ENCODE peak calls at places on chromosomes 4 and X, in nine cellular contexts. X is right lobe of liver, F is osteoblast, A is Caco-2, O is left ventricle myocardium inferior, Q is aorta, Y is small intestine, W is PC-9, R is transverse colon. N is an unnamed sample. For H3K4me1, the result is how much of the 10 kb centered on the place peaks cover.

GRCh38 chrX:41131766-41132165 is 46.5 kb downstream of the USP9X start:
- DNase-seq in Q (no peak), O (no peak), W (no peak), F (no peak), A (no peak), X (no peak), Y (no peak), R (no peak), N (no peak)

GRCh38 chr4:10655968-10656367 is 28.6 kb downstream of the CLNK start:
- DNase-seq in W (peak), Y (no peak), F (no peak), O (no peak), A (no peak), R (no peak), X (no peak), Q (no peak), N (no peak)

GRCh38 chr4:77308843-77309242 is 151.8 kb downstream of the CCNG2 start:
- DNase-seq in O (no peak), Q (no peak), X (no peak), F (peak), A (peak), W (no peak), R (no peak), Y (peak), N (no peak)

GRCh38 chr4:20773144-20773997 is 73.1 kb downstream of the PACRGL start:
- DNase-seq in Q (no peak), Y (peak), A (peak), O (no peak), X (no peak), R (peak), W (no peak), F (no peak), N (peak)

GRCh38 chr4:133588306-133588705 is 439.2 kb downstream of the PCDH10 start:
- DNase-seq in R (no peak), X (no peak), O (no peak), F (no peak), W (no peak), A (no peak), Y (no peak), Q (no peak), N (no peak)

GRCh38 chr4:170229021-170229420 is 139.3 kb upstream of the AADAT start:
- DNase-seq in A (no peak), F (no peak), O (no peak), Q (no peak), Y (no peak), X (no peak), W (no peak), R (no peak), N (no peak)

GRCh38 chr4:100240008-100240407 is 49.7 kb upstream of the DDIT4L start:
- DNase-seq in A (no peak), O (peak), R (no peak), X (no peak), W (no peak), Y (no peak), F (no peak), Q (no peak), N (no peak)

GRCh38 chrX:11341274-11342256 is 48.4 kb downstream of the AMELX start:
- DNase-seq in W (no peak), F (peak), Y (no peak), R (peak), O (peak), Q (peak), X (peak), A (no peak), N (no peak)

GRCh38 chr4:155952546-155952945 is 1.1 kb downstream of the CTSO start:
- DNase-seq in R (no peak), F (peak), Q (no peak), W (no peak), Y (no peak), X (no peak), O (no peak), A (no peak), N (no peak)

GRCh38 chr4:120524237-120524636 is 398.3 kb downstream of the PRDM5 start:
- DNase-seq in Y (no peak), X (no peak), O (no peak), A (no peak), R (no peak), Q (no peak), F (no peak), W (no peak), N (peak)

GRCh38 chr4:71709961-71710360 is 73.9 kb downstream of the GC start:
- DNase-seq in Q (no peak), W (no peak), F (no peak), A (no peak), X (no peak), O (no peak), Y (no peak), R (peak), N (no peak)

GRCh38 chrX:119693996-119694451 is 1.1 kb upstream of the SEPTIN6 start:
- DNase-seq in Q (no peak), X (no peak), Y (no peak), W (no peak), F (no peak), R (peak), A (no peak), O (no peak), N (no peak)
- H3K4me3 ChIP-seq in Q (no peak), X (peak), Y (no peak), W (no peak), F (no peak), R (no peak), A (no peak), O (peak), N (peak)

DNA sequence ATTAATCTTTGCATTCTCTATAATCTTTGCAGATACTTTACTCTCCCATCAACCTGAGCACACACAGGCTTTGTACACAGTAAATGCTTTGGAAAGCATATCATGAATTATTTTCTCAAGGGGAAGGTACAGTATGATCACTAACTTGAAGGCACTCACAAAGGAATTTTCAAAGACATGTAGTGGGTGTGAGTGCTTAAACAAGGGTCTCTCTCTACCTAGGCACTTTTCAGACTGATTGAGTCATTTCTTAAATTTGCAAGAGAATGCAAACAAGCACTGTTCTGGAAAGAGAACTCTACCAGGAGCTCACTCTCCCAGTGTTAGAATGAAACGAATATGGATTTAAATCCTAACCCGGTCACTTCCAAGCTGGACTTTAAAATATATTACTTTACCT is 85.7 kb downstream of the MAML3 start:
- DNase-seq in W (no peak), X (no peak), O (no peak), A (no peak), Q (no peak), R (no peak), Y (no peak), F (no peak), N (no peak)
- H3K4me1 ChIP-seq in W (under half), X (under half), O (under half), A (under half), Q (under half), R (under half), Y (under half), F (under half), N (under half)

GRCh38 chrX:153667281-153667831 is 6.3 kb downstream of the PNCK start:
- DNase-seq in F (peak), Q (peak), X (no peak), W (no peak), R (no peak), A (no peak), O (no peak), Y (no peak), N (no peak)

GRCh38 chrX:153665726-153666306 is 7.8 kb downstream of the PNCK start:
- DNase-seq in R (no peak), W (no peak), A (no peak), Y (no peak), O (no peak), X (no peak), Q (peak), F (peak), N (no peak)

GRCh38 chrX:153668423-153669173 is 5.0 kb downstream of the PNCK start:
- DNase-seq in F (peak), X (peak), R (no peak), A (no peak), Y (no peak), Q (peak), O (no peak), W (no peak), N (no peak)

GRCh38 chrX:153669174-153669890 is 4.3 kb downstream of the PNCK start:
- DNase-seq in A (no peak), F (peak), W (no peak), X (peak), R (no peak), Q (peak), O (no peak), Y (no peak), N (no peak)

GRCh38 chrX:153667931-153668396 is 5.6 kb downstream of the PNCK start:
- DNase-seq in R (peak), Q (peak), A (peak), Y (peak), W (peak), F (peak), O (peak), X (peak), N (no peak)
- H3K4me3 ChIP-seq in R (no peak), Q (no peak), A (peak), Y (no peak), W (no peak), F (no peak), O (no peak), X (no peak), N (no peak)

GRCh38 chrX:2712428-2712827 is 21.3 kb downstream of the CD99 start:
- DNase-seq in A (no peak), Y (no peak), F (no peak), X (no peak), O (no peak), R (no peak), Q (no peak), W (no peak), N (no peak)
- H3K4me1 ChIP-seq in A (under half), Y (under half), F (under half), X (under half), O (under half), R (under half), Q (under half), W (under half), N (under half)

GRCh38 chr4:3384391-3384770 is 57.4 kb upstream of the HGFAC start:
- DNase-seq in Q (peak), W (no peak), Y (peak), A (no peak), R (no peak), F (peak), X (peak), O (no peak), N (no peak)
- H3K4me3 ChIP-seq in Q (no peak), W (no peak), Y (no peak), A (no peak), R (no peak), F (no peak), X (peak), O (peak), N (no peak)

DNA sequence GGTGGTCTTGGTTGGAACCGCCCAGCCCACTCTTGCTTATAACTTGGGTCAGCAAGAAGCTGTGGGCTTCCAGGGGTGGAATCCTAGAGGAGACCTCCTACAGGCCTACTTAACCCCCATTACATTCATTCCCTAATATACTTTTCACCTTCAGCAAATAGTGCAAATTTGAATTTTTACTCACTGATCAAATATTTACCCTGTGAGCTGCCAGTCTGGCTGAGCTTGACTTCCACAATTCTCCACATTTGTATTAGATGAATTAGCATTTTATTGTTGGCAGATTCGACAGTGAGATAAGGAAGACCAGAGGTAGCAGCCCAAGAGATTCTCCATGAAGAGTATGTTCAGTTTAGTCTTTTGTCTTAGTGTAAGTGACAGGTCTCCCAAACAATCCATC is 199.6 kb downstream of the BCOR start:
- DNase-seq in W (no peak), O (no peak), F (no peak), Y (no peak), A (no peak), Q (no peak), R (no peak), X (no peak), N (no peak)
- H3K4me1 ChIP-seq in W (under half), O (under half), F (under half), Y (under half), A (under half), Q (under half), R (under half), X (under half), N (under half)

GRCh38 chr4:39029752-39030694 is 2.2 kb downstream of the TMEM156 start:
- DNase-seq in Q (no peak), W (no peak), F (no peak), A (no peak), Y (no peak), O (no peak), X (no peak), R (no peak), N (no peak)
- H3K4me3 ChIP-seq in Q (no peak), W (peak), F (no peak), A (no peak), Y (no peak), O (no peak), X (no peak), R (no peak), N (no peak)

GRCh38 chr4:76200771-76201224 is 12.8 kb downstream of the SCARB2 start:
- DNase-seq in Y (peak), O (no peak), Q (no peak), W (no peak), X (peak), R (peak), A (peak), F (no peak), N (no peak)
- H3K4me1 ChIP-seq in Y (under half), O (half or more), Q (under half), W (under half), X (under half), R (half or more), A (under half), F (half or more), N (under half)

GRCh38 chr4:103626296-103626695 is 93.5 kb downstream of the TACR3 start:
- DNase-seq in Y (no peak), R (no peak), A (no peak), X (no peak), Q (no peak), O (no peak), W (no peak), F (no peak), N (no peak)
- H3K4me3 ChIP-seq in Y (no peak), R (no peak), A (no peak), X (no peak), Q (no peak), O (no peak), W (no peak), F (no peak), N (no peak)

N was measured in iPS DF 6.9.